ENCODE peak calls at places on chromosomes 1 and 21, in four cellular contexts. G, V, H and J are unnamed samples.
A peak's percentile ranks its signal among the peaks of the same experiment; 100 is the strongest.

GRCh38 chr1:212070720-212071302 is 35.3 kb downstream of the DTL start:
- DNase-seq in G (no peak), V (no peak), H (peak; percentile 65), J (peak; percentile 54)

GRCh38 chr1:25066253-25066652 is 136.2 kb upstream of the RUNX3 start:
- DNase-seq in V (no peak), H (no peak), G (no peak), J (no peak)

GRCh38 chr1:226903819-226904710 is 33.6 kb downstream of the PSEN2 start:
- DNase-seq in G (no peak), V (peak; percentile 57), H (peak; percentile 74), J (no peak)

GRCh38 chr1:230102046-230102445 is 35.0 kb downstream of the GALNT2 start:
- DNase-seq in H (no peak), G (no peak), V (no peak), J (no peak)

GRCh38 chr1:83086346-83086745 is 912.6 kb downstream of the TTLL7 start:
- DNase-seq in H (no peak), V (no peak), G (no peak), J (peak; percentile 56)

GRCh38 chr1:232709339-232709738 is 79.4 kb upstream of the SIPA1L2 start:
- DNase-seq in G (no peak), H (peak; percentile 68), V (no peak), J (peak; percentile 72)

GRCh38 chr1:58886611-58887010 is 102.8 kb upstream of the JUN start:
- DNase-seq in H (peak; percentile 84), V (peak; percentile 63), G (no peak), J (no peak)

GRCh38 chr1:44416408-44416807 is 11.4 kb downstream of the RNF220 start:
- DNase-seq in H (no peak), G (no peak), V (no peak), J (no peak)

GRCh38 chr1:67860776-67861175 is 27.5 kb upstream of the GNG12 start:
- DNase-seq in H (no peak), V (no peak), G (no peak), J (no peak)

GRCh38 chr1:16174886-16175598 is 19.2 kb upstream of the EPHA2 start:
- DNase-seq in H (no peak), G (no peak), V (no peak), J (no peak)

GRCh38 chr21:42733874-42734273 is 80.5 kb downstream of the PDE9A start:
- DNase-seq in V (no peak), G (no peak), H (no peak), J (no peak)

GRCh38 chr1:116521186-116521585 is 49.6 kb downstream of the CD58 start:
- DNase-seq in G (no peak), H (peak; percentile 84), V (no peak), J (peak; percentile 71)

GRCh38 chr1:36988311-36988710 is 46.0 kb downstream of the GRIK3 start:
- DNase-seq in V (no peak), G (no peak), H (no peak), J (no peak)

GRCh38 chr21:27104749-27105439 is 138.0 kb upstream of the ADAMTS5 start:
- DNase-seq in H (peak; percentile 50), V (no peak), G (no peak), J (peak; percentile 67)

GRCh38 chr1:44847786-44848185 is 4.7 kb upstream of the PTCH2 start:
- DNase-seq in H (no peak), G (no peak), V (no peak), J (no peak)

GRCh38 chr1:236543065-236543669 is 19.4 kb downstream of the LGALS8 start:
- DNase-seq in V (no peak), H (no peak), G (no peak), J (no peak)
- TF ChIP-seq CTCF in V (no peak), H (peak; percentile 8), G (no peak), J (no peak)

GRCh38 chr1:117589531-117589930 is 16.3 kb upstream of the TENT5C start:
- DNase-seq in G (no peak), V (no peak), H (no peak), J (peak; percentile 15)

GRCh38 chr1:117586337-117586736 is 19.5 kb upstream of the TENT5C start:
- DNase-seq in V (no peak), H (no peak), G (no peak), J (no peak)

GRCh38 chr1:117587479-117588356 is 18.1 kb upstream of the TENT5C start:
- DNase-seq in V (no peak), G (no peak), H (no peak), J (no peak)

GRCh38 chr1:117585086-117585485 is 20.8 kb upstream of the TENT5C start:
- DNase-seq in V (no peak), H (no peak), G (no peak), J (no peak)

GRCh38 chr1:117586747-117587478 is 18.9 kb upstream of the TENT5C start:
- DNase-seq in G (no peak), V (no peak), H (no peak), J (no peak)
- TF ChIP-seq CTCF in G (no peak), V (no peak), H (no peak), J (no peak)

GRCh38 chr1:6874298-6874697 is 89.0 kb downstream of the CAMTA1 start:
- DNase-seq in G (no peak), V (no peak), H (no peak), J (no peak)
- TF ChIP-seq CTCF in G (no peak), V (no peak), H (no peak), J (no peak)

GRCh38 chr21:39968010-39968409 is 100.8 kb downstream of the PCP4 start:
- DNase-seq in H (no peak), G (no peak), V (no peak), J (no peak)
- TF ChIP-seq CTCF in H (no peak), G (no peak), V (no peak), J (no peak)

DNA sequence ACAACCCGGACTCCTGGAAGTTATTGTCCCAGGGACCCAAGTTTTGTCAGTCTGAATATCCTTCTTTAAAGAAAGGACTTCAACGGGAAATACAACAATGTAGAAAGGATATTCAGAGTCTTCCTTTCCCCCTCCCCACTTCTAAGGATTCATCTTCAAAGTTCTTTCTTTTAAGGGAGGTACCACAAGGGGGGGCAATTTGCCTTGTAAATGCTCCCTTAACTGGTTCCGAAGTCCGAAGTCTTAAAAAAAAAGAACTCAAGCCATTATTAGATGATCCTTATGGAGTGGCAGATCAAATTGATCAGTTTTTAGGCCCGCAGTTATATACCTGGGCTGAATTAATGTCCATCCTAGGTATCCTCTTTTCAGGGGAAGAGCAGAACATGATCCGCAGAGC is 47.0 kb downstream of the SERINC2 start:
- DNase-seq in G (no peak), V (no peak), H (peak; percentile 60), J (no peak)
- TF ChIP-seq CTCF in G (no peak), V (no peak), H (peak; percentile 40), J (peak; percentile 14)

DNA sequence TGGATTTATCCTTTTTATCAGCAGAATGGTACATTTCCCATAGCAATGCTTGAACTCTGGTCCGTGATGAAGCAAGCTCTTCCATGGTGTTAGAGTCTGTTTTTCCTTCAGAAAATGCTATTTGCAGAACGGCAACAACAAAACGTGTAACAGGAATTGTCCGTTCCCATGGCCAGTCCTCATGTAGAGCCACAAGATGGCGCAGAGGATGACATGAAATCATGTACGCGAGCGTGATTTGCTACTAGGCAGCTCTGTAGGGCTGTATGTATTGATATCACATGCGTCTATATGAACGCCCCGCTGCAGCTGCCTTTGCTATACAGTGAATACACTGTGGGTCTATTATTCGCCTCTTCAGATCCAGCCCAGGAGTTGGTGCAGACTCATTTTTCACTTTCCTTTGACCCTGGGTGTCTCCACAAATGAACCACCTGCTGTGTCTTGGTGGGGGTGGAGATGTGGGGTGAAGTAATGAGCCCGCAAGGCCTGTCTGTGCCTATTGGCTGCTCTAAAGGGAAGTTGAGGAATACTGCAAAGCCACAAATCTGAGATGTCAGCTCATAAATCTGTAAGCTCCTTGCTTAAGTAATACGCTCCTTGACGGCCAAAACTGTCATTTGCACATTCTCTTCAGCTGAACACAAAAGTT is 361.5 kb downstream of the KIF26B start:
- DNase-seq in G (no peak), V (no peak), H (peak; percentile 14), J (no peak)
- TF ChIP-seq CTCF in G (no peak), V (no peak), H (peak; percentile 21), J (no peak)

GRCh38 chr1:23394664-23395063 is 25.0 kb upstream of the ZNF436 start:
- DNase-seq in G (no peak), V (peak; percentile 69), H (peak; percentile 91), J (no peak)
- TF ChIP-seq CTCF in G (no peak), V (no peak), H (peak; percentile 30), J (no peak)

GRCh38 chr1:165827199-165828102 is at the start of gene UCK2:
- DNase-seq in H (peak; percentile 70), G (peak; percentile 74), V (peak; percentile 37), J (peak; percentile 56)
- TF ChIP-seq CTCF in H (no peak), G (no peak), V (peak; percentile 33), J (peak; percentile 7)